ENCODE peak calls at places on chromosomes 2 and 18, in five cellular contexts. Y is activated naive CD8-positive, alpha-beta T cell treated with anti-CD3 and anti-CD28 coated beads, Interleukin-2, amount 50 U/mL, for 16 hours; Z is NCI-H1092; B is occipital lobe; V is stimulated activated CD4-positive, alpha-beta T cell treated with anti-CD3 and anti-CD28 coated beads, Interleukin-1b, Interleukin-23, amount 100 ng/mL, for 24 hours. D is an unnamed sample.

GRCh38 chr18:10142056-10142455 is 228.2 kb downstream of the VAPA start:
- DNase-seq in Y (no peak), Z (no peak), V (no peak), B (no peak), D (no peak)

GRCh38 chr2:33531345-33532059 is 55.1 kb downstream of the RASGRP3 start:
- DNase-seq in B (no peak), Z (no peak), V (no peak), Y (no peak), D (no peak)

GRCh38 chr2:160836755-160837154 is 323.5 kb upstream of the TANK start:
- DNase-seq in Y (no peak), B (no peak), Z (no peak), V (no peak), D (no peak)

GRCh38 chr2:134386321-134386720 is 132.4 kb downstream of the MGAT5 start:
- DNase-seq in B (no peak), Y (no peak), Z (no peak), V (no peak), D (no peak)

GRCh38 chr18:31102941-31103340 is 720 bp upstream of the DSC2 start:
- DNase-seq in Z (no peak), Y (no peak), B (no peak), V (no peak), D (no peak)

GRCh38 chr2:234287650-234288049 is 209.2 kb downstream of the ARL4C start:
- DNase-seq in B (no peak), Y (no peak), V (no peak), Z (no peak), D (no peak)

GRCh38 chr2:46001741-46002506 is 295.3 kb upstream of the EPAS1 start:
- DNase-seq in B (no peak), Y (no peak), Z (no peak), V (no peak), D (peak)

GRCh38 chr18:77899972-77900754 is 650.5 kb downstream of the GALR1 start:
- DNase-seq in B (no peak), Y (peak), V (peak), Z (peak), D (no peak)

GRCh38 chr2:241309684-241310117 is 5.8 kb downstream of the HDLBP start:
- DNase-seq in Y (peak), V (peak), B (no peak), Z (no peak), D (no peak)

GRCh38 chr2:234147335-234147861 is 96.9 kb downstream of the SPP2 start:
- DNase-seq in B (no peak), V (no peak), Z (no peak), Y (no peak), D (no peak)

GRCh38 chr2:42101641-42102605 is 54.1 kb downstream of the PKDCC start:
- DNase-seq in V (peak), Z (no peak), B (no peak), Y (peak), D (peak)

GRCh38 chr2:7010376-7010775 is 93.2 kb downstream of the RNF144A start:
- DNase-seq in Y (no peak), B (no peak), V (no peak), Z (no peak), D (no peak)

GRCh38 chr2:152606081-152606480 is 111.2 kb downstream of the PRPF40A start:
- DNase-seq in Y (no peak), Z (no peak), V (no peak), B (no peak), D (no peak)

GRCh38 chr18:35753306-35753910 is 171.9 kb downstream of the GALNT1 start:
- DNase-seq in Y (no peak), B (no peak), Z (no peak), V (no peak), D (no peak)

GRCh38 chr18:74217476-74218143 is 69.3 kb downstream of the TIMM21 start:
- DNase-seq in Z (no peak), B (no peak), Y (no peak), V (no peak), D (no peak)

GRCh38 chr2:127355407-127356008 is 32.3 kb downstream of the MAP3K2 start:
- DNase-seq in V (no peak), Z (no peak), Y (no peak), B (no peak), D (peak)

GRCh38 chr2:230737791-230738226 is 25.2 kb downstream of the CAB39 start:
- DNase-seq in V (no peak), Y (no peak), Z (no peak), B (no peak), D (no peak)

GRCh38 chr2:30037016-30037415 is 109.8 kb upstream of the YPEL5 start:
- DNase-seq in V (no peak), B (no peak), Z (no peak), Y (no peak), D (no peak)

GRCh38 chr2:165773684-165774083 is 20.4 kb downstream of the GALNT3 start:
- DNase-seq in Y (no peak), V (no peak), B (no peak), Z (no peak), D (no peak)

GRCh38 chr2:25251461-25252273 is 83.3 kb upstream of the POMC start:
- DNase-seq in B (no peak), V (peak), Z (peak), Y (peak), D (peak)

GRCh38 chr2:25566694-25567093 is 106.7 kb downstream of the DTNB start:
- DNase-seq in V (no peak), Z (no peak), B (no peak), Y (no peak), D (no peak)

GRCh38 chr2:134193774-134194173 is 60.1 kb upstream of the MGAT5 start:
- DNase-seq in Z (no peak), V (no peak), Y (no peak), B (no peak), D (no peak)

GRCh38 chr18:28048612-28049011 is 128.3 kb downstream of the CDH2 start:
- DNase-seq in B (no peak), V (no peak), Y (no peak), Z (no peak), D (no peak)

GRCh38 chr2:953975-954686 is 3.5 kb downstream of the SNTG2 start:
- DNase-seq in V (no peak), B (no peak), Y (no peak), Z (no peak), D (peak)

GRCh38 chr2:77479895-77480294 is 42.3 kb downstream of the LRRTM4 start:
- DNase-seq in Z (no peak), Y (no peak), V (no peak), B (no peak), D (no peak)

GRCh38 chr2:118667366-118667765 is 180.1 kb downstream of the EN1 start:
- DNase-seq in Y (no peak), B (no peak), Z (no peak), V (no peak), D (no peak)

GRCh38 chr18:76131738-76132137 is 363.3 kb downstream of the ZNF516 start:
- DNase-seq in Y (no peak), B (no peak), Z (no peak), V (peak), D (no peak)

GRCh38 chr2:73085691-73086090 is 14.2 kb upstream of the SFXN5 start:
- DNase-seq in Z (peak), B (peak), V (peak), Y (peak), D (peak)

GRCh38 chr2:241551998-241552737 is 6.4 kb upstream of the BOK start:
- DNase-seq in V (no peak), Y (no peak), B (no peak), Z (no peak), D (no peak)

GRCh38 chr2:27408601-27409320 is 630 bp downstream of the PPM1G start:
- DNase-seq in Y (no peak), B (no peak), V (peak), Z (no peak), D (no peak)